ENCODE peak calls at places on chromosome 17, in five cellular contexts. I, E, F, G and O are unnamed samples.

GRCh38 chr17:27554152-27554551 is 76.8 kb upstream of the LGALS9 start:
- DNase-seq in I (no peak), G (no peak), E (no peak), F (peak), O (no peak)

GRCh38 chr17:74736423-74737298 is at the start of gene RAB37:
- DNase-seq in F (no peak), I (no peak), G (peak), E (no peak), O (no peak)

GRCh38 chr17:38628441-38628840 is 22.7 kb upstream of the SRCIN1 start:
- DNase-seq in I (no peak), F (peak), E (no peak), G (no peak), O (no peak)

GRCh38 chr17:37796081-37796480 is 51.2 kb upstream of the HNF1B start:
- DNase-seq in G (no peak), I (no peak), F (no peak), E (no peak), O (no peak)

GRCh38 chr17:75153854-75154194 is 488 bp downstream of the JPT1 start:
- DNase-seq in I (no peak), E (no peak), F (no peak), G (peak), O (no peak)

GRCh38 chr17:40561294-40561870 is 3.9 kb downstream of the CCR7 start:
- DNase-seq in F (no peak), E (no peak), G (no peak), I (no peak), O (no peak)

GRCh38 chr17:81453049-81453448 is 57.8 kb downstream of the BAHCC1 start:
- DNase-seq in I (no peak), G (no peak), E (no peak), F (no peak), O (no peak)

GRCh38 chr17:35726609-35727460 is 4.6 kb upstream of the RASL10B start:
- DNase-seq in G (no peak), I (no peak), F (peak), E (peak), O (peak)

GRCh38 chr17:40450175-40450574 is 6.9 kb downstream of the IGFBP4 start:
- DNase-seq in I (no peak), E (no peak), F (peak), G (no peak), O (peak)

GRCh38 chr17:75090871-75091854 is 3.4 kb downstream of the SLC16A5 start:
- DNase-seq in I (no peak), E (no peak), F (no peak), G (no peak), O (no peak)

GRCh38 chr17:41013606-41014005 is 4.7 kb upstream of the KRTAP3-1 start:
- DNase-seq in E (no peak), G (no peak), I (no peak), F (no peak), O (no peak)

GRCh38 chr17:9647014-9647413 is 1.7 kb downstream of the USP43 start:
- DNase-seq in G (no peak), F (no peak), E (no peak), I (no peak), O (no peak)